ENCODE peak calls at places on chromosomes 12 and 14, in nine cellular contexts. One of them, this sample, is unnamed.

GRCh38 chr12:53182836-53183235 is 2.1 kb upstream of the CSAD start:
- DNase-seq in foreskin fibroblast: no peak
- DNase-seq in AML-193: peak
- DNase-seq in T-helper 9 cell: no peak
- DNase-seq in fibroblast of mammary gland: peak
- DNase-seq in body of pancreas: no peak
- DNase-seq in activated CD4-positive, alpha-beta T cell treated with anti-CD3 and anti-CD28 coated beads, Interleukin-2, amount 50 U/mL, for 48 hours: no peak
- DNase-seq in stromal cell of bone marrow: no peak
- DNase-seq in DMS 273 treated with DMSO at 0.1 percent for 48 hours: no peak
- DNase-seq in this sample: no peak

GRCh38 chr14:88841741-88842140 is 17.3 kb downstream of the TTC8 start:
- DNase-seq in body of pancreas: no peak
- DNase-seq in activated CD4-positive, alpha-beta T cell treated with anti-CD3 and anti-CD28 coated beads, Interleukin-2, amount 50 U/mL, for 48 hours: no peak
- DNase-seq in stromal cell of bone marrow: no peak
- DNase-seq in T-helper 9 cell: no peak
- DNase-seq in foreskin fibroblast: no peak
- DNase-seq in DMS 273 treated with DMSO at 0.1 percent for 48 hours: no peak
- DNase-seq in fibroblast of mammary gland: peak
- DNase-seq in AML-193: no peak
- DNase-seq in this sample: no peak

GRCh38 chr14:67575684-67576083 is 24.4 kb downstream of the PIGH start:
- DNase-seq in T-helper 9 cell: no peak
- DNase-seq in stromal cell of bone marrow: no peak
- DNase-seq in DMS 273 treated with DMSO at 0.1 percent for 48 hours: no peak
- DNase-seq in foreskin fibroblast: no peak
- DNase-seq in body of pancreas: no peak
- DNase-seq in AML-193: no peak
- DNase-seq in activated CD4-positive, alpha-beta T cell treated with anti-CD3 and anti-CD28 coated beads, Interleukin-2, amount 50 U/mL, for 48 hours: no peak
- DNase-seq in fibroblast of mammary gland: no peak
- DNase-seq in this sample: no peak

GRCh38 chr12:45583011-45583657 is 146.4 kb upstream of the ARID2 start:
- DNase-seq in DMS 273 treated with DMSO at 0.1 percent for 48 hours: no peak
- DNase-seq in body of pancreas: peak
- DNase-seq in AML-193: no peak
- DNase-seq in T-helper 9 cell: no peak
- DNase-seq in foreskin fibroblast: no peak
- DNase-seq in stromal cell of bone marrow: no peak
- DNase-seq in fibroblast of mammary gland: peak
- DNase-seq in activated CD4-positive, alpha-beta T cell treated with anti-CD3 and anti-CD28 coated beads, Interleukin-2, amount 50 U/mL, for 48 hours: no peak
- DNase-seq in this sample: no peak

GRCh38 chr14:47022721-47023120 is 371.1 kb upstream of the RPL10L start:
- DNase-seq in DMS 273 treated with DMSO at 0.1 percent for 48 hours: no peak
- DNase-seq in T-helper 9 cell: no peak
- DNase-seq in activated CD4-positive, alpha-beta T cell treated with anti-CD3 and anti-CD28 coated beads, Interleukin-2, amount 50 U/mL, for 48 hours: no peak
- DNase-seq in stromal cell of bone marrow: no peak
- DNase-seq in AML-193: no peak
- DNase-seq in foreskin fibroblast: no peak
- DNase-seq in body of pancreas: no peak
- DNase-seq in fibroblast of mammary gland: no peak
- DNase-seq in this sample: no peak

GRCh38 chr12:112148031-112148513 is 22.7 kb downstream of the TRAFD1 start:
- DNase-seq in stromal cell of bone marrow: no peak
- DNase-seq in body of pancreas: no peak
- DNase-seq in activated CD4-positive, alpha-beta T cell treated with anti-CD3 and anti-CD28 coated beads, Interleukin-2, amount 50 U/mL, for 48 hours: no peak
- DNase-seq in T-helper 9 cell: no peak
- DNase-seq in AML-193: no peak
- DNase-seq in fibroblast of mammary gland: peak
- DNase-seq in foreskin fibroblast: peak
- DNase-seq in DMS 273 treated with DMSO at 0.1 percent for 48 hours: no peak
- DNase-seq in this sample: no peak

GRCh38 chr14:101772770-101773169 is 11.3 kb downstream of the PPP2R5C start:
- DNase-seq in activated CD4-positive, alpha-beta T cell treated with anti-CD3 and anti-CD28 coated beads, Interleukin-2, amount 50 U/mL, for 48 hours: no peak
- DNase-seq in AML-193: no peak
- DNase-seq in fibroblast of mammary gland: no peak
- DNase-seq in T-helper 9 cell: no peak
- DNase-seq in stromal cell of bone marrow: no peak
- DNase-seq in DMS 273 treated with DMSO at 0.1 percent for 48 hours: no peak
- DNase-seq in foreskin fibroblast: no peak
- DNase-seq in body of pancreas: peak
- DNase-seq in this sample: no peak

GRCh38 chr12:47124451-47124850 is 44.7 kb upstream of the AMIGO2 start:
- DNase-seq in stromal cell of bone marrow: peak
- DNase-seq in foreskin fibroblast: peak
- DNase-seq in T-helper 9 cell: no peak
- DNase-seq in AML-193: no peak
- DNase-seq in DMS 273 treated with DMSO at 0.1 percent for 48 hours: no peak
- DNase-seq in body of pancreas: no peak
- DNase-seq in activated CD4-positive, alpha-beta T cell treated with anti-CD3 and anti-CD28 coated beads, Interleukin-2, amount 50 U/mL, for 48 hours: no peak
- DNase-seq in fibroblast of mammary gland: peak
- DNase-seq in this sample: no peak

GRCh38 chr12:62792526-62792925 is 142.4 kb downstream of the PPM1H start:
- DNase-seq in DMS 273 treated with DMSO at 0.1 percent for 48 hours: no peak
- DNase-seq in T-helper 9 cell: no peak
- DNase-seq in body of pancreas: no peak
- DNase-seq in fibroblast of mammary gland: no peak
- DNase-seq in AML-193: no peak
- DNase-seq in foreskin fibroblast: no peak
- DNase-seq in activated CD4-positive, alpha-beta T cell treated with anti-CD3 and anti-CD28 coated beads, Interleukin-2, amount 50 U/mL, for 48 hours: no peak
- DNase-seq in stromal cell of bone marrow: no peak
- DNase-seq in this sample: no peak

GRCh38 chr12:122834921-122835692 is at the start of gene HIP1R:
- DNase-seq in T-helper 9 cell: peak
- DNase-seq in body of pancreas: peak
- DNase-seq in fibroblast of mammary gland: no peak
- DNase-seq in DMS 273 treated with DMSO at 0.1 percent for 48 hours: no peak
- DNase-seq in activated CD4-positive, alpha-beta T cell treated with anti-CD3 and anti-CD28 coated beads, Interleukin-2, amount 50 U/mL, for 48 hours: peak
- DNase-seq in AML-193: no peak
- DNase-seq in foreskin fibroblast: no peak
- DNase-seq in stromal cell of bone marrow: no peak
- DNase-seq in this sample: no peak

GRCh38 chr12:537772-538171 is 78.0 kb downstream of the B4GALNT3 start:
- DNase-seq in AML-193: no peak
- DNase-seq in stromal cell of bone marrow: no peak
- DNase-seq in DMS 273 treated with DMSO at 0.1 percent for 48 hours: no peak
- DNase-seq in fibroblast of mammary gland: no peak
- DNase-seq in T-helper 9 cell: no peak
- DNase-seq in activated CD4-positive, alpha-beta T cell treated with anti-CD3 and anti-CD28 coated beads, Interleukin-2, amount 50 U/mL, for 48 hours: no peak
- DNase-seq in body of pancreas: peak
- DNase-seq in foreskin fibroblast: no peak
- DNase-seq in this sample: no peak

GRCh38 chr12:26238341-26239126 is 43.2 kb downstream of the SSPN start:
- DNase-seq in body of pancreas: no peak
- DNase-seq in activated CD4-positive, alpha-beta T cell treated with anti-CD3 and anti-CD28 coated beads, Interleukin-2, amount 50 U/mL, for 48 hours: no peak
- DNase-seq in AML-193: no peak
- DNase-seq in DMS 273 treated with DMSO at 0.1 percent for 48 hours: no peak
- DNase-seq in fibroblast of mammary gland: peak
- DNase-seq in foreskin fibroblast: no peak
- DNase-seq in T-helper 9 cell: no peak
- DNase-seq in stromal cell of bone marrow: no peak
- DNase-seq in this sample: no peak

GRCh38 chr12:122523280-122523679 is 3.5 kb downstream of the RSRC2 start:
- DNase-seq in body of pancreas: peak
- DNase-seq in fibroblast of mammary gland: peak
- DNase-seq in foreskin fibroblast: peak
- DNase-seq in activated CD4-positive, alpha-beta T cell treated with anti-CD3 and anti-CD28 coated beads, Interleukin-2, amount 50 U/mL, for 48 hours: no peak
- DNase-seq in stromal cell of bone marrow: no peak
- DNase-seq in AML-193: peak
- DNase-seq in DMS 273 treated with DMSO at 0.1 percent for 48 hours: no peak
- DNase-seq in T-helper 9 cell: no peak
- DNase-seq in this sample: no peak

GRCh38 chr14:61528591-61529021 is 166.7 kb upstream of the HIF1A start:
- DNase-seq in stromal cell of bone marrow: peak
- DNase-seq in fibroblast of mammary gland: peak
- DNase-seq in foreskin fibroblast: peak
- DNase-seq in T-helper 9 cell: no peak
- DNase-seq in AML-193: no peak
- DNase-seq in activated CD4-positive, alpha-beta T cell treated with anti-CD3 and anti-CD28 coated beads, Interleukin-2, amount 50 U/mL, for 48 hours: peak
- DNase-seq in body of pancreas: no peak
- DNase-seq in DMS 273 treated with DMSO at 0.1 percent for 48 hours: no peak
- DNase-seq in this sample: no peak

GRCh38 chr12:2803635-2804380 is 8.7 kb upstream of the ITFG2 start:
- DNase-seq in fibroblast of mammary gland: no peak
- DNase-seq in foreskin fibroblast: no peak
- DNase-seq in DMS 273 treated with DMSO at 0.1 percent for 48 hours: no peak
- DNase-seq in T-helper 9 cell: no peak
- DNase-seq in body of pancreas: no peak
- DNase-seq in AML-193: no peak
- DNase-seq in stromal cell of bone marrow: no peak
- DNase-seq in activated CD4-positive, alpha-beta T cell treated with anti-CD3 and anti-CD28 coated beads, Interleukin-2, amount 50 U/mL, for 48 hours: no peak
- DNase-seq in this sample: no peak

GRCh38 chr14:100063314-100063941 is 1.8 kb upstream of the EVL start:
- DNase-seq in T-helper 9 cell: no peak
- DNase-seq in activated CD4-positive, alpha-beta T cell treated with anti-CD3 and anti-CD28 coated beads, Interleukin-2, amount 50 U/mL, for 48 hours: peak
- DNase-seq in stromal cell of bone marrow: no peak
- DNase-seq in body of pancreas: no peak
- DNase-seq in DMS 273 treated with DMSO at 0.1 percent for 48 hours: no peak
- DNase-seq in foreskin fibroblast: no peak
- DNase-seq in fibroblast of mammary gland: no peak
- DNase-seq in AML-193: no peak
- DNase-seq in this sample: no peak

GRCh38 chr12:49455506-49455905 is 83.3 kb upstream of the KCNH3 start:
- DNase-seq in T-helper 9 cell: no peak
- DNase-seq in foreskin fibroblast: no peak
- DNase-seq in fibroblast of mammary gland: no peak
- DNase-seq in DMS 273 treated with DMSO at 0.1 percent for 48 hours: no peak
- DNase-seq in AML-193: no peak
- DNase-seq in activated CD4-positive, alpha-beta T cell treated with anti-CD3 and anti-CD28 coated beads, Interleukin-2, amount 50 U/mL, for 48 hours: no peak
- DNase-seq in body of pancreas: no peak
- DNase-seq in stromal cell of bone marrow: no peak
- DNase-seq in this sample: no peak

GRCh38 chr14:90341784-90342183 is 10.0 kb upstream of the NRDE2 start:
- DNase-seq in AML-193: no peak
- DNase-seq in body of pancreas: no peak
- DNase-seq in stromal cell of bone marrow: no peak
- DNase-seq in DMS 273 treated with DMSO at 0.1 percent for 48 hours: peak
- DNase-seq in T-helper 9 cell: no peak
- DNase-seq in foreskin fibroblast: no peak
- DNase-seq in fibroblast of mammary gland: no peak
- DNase-seq in activated CD4-positive, alpha-beta T cell treated with anti-CD3 and anti-CD28 coated beads, Interleukin-2, amount 50 U/mL, for 48 hours: no peak
- DNase-seq in this sample: no peak

GRCh38 chr14:59275668-59276067 is 87.2 kb downstream of the DAAM1 start:
- DNase-seq in fibroblast of mammary gland: peak
- DNase-seq in stromal cell of bone marrow: peak
- DNase-seq in T-helper 9 cell: no peak
- DNase-seq in AML-193: peak
- DNase-seq in activated CD4-positive, alpha-beta T cell treated with anti-CD3 and anti-CD28 coated beads, Interleukin-2, amount 50 U/mL, for 48 hours: no peak
- DNase-seq in DMS 273 treated with DMSO at 0.1 percent for 48 hours: no peak
- DNase-seq in foreskin fibroblast: peak
- DNase-seq in body of pancreas: no peak
- DNase-seq in this sample: no peak

GRCh38 chr14:77889971-77890442 is 90.1 kb downstream of the ADCK1 start:
- DNase-seq in stromal cell of bone marrow: peak
- DNase-seq in T-helper 9 cell: no peak
- DNase-seq in activated CD4-positive, alpha-beta T cell treated with anti-CD3 and anti-CD28 coated beads, Interleukin-2, amount 50 U/mL, for 48 hours: no peak
- DNase-seq in body of pancreas: no peak
- DNase-seq in DMS 273 treated with DMSO at 0.1 percent for 48 hours: no peak
- DNase-seq in AML-193: no peak
- DNase-seq in foreskin fibroblast: peak
- DNase-seq in fibroblast of mammary gland: peak
- DNase-seq in this sample: peak

GRCh38 chr12:91219511-91219910 is 36.9 kb upstream of the DCN start:
- DNase-seq in DMS 273 treated with DMSO at 0.1 percent for 48 hours: no peak
- DNase-seq in activated CD4-positive, alpha-beta T cell treated with anti-CD3 and anti-CD28 coated beads, Interleukin-2, amount 50 U/mL, for 48 hours: no peak
- DNase-seq in body of pancreas: no peak
- DNase-seq in T-helper 9 cell: no peak
- DNase-seq in fibroblast of mammary gland: peak
- DNase-seq in AML-193: no peak
- DNase-seq in foreskin fibroblast: peak
- DNase-seq in stromal cell of bone marrow: peak
- DNase-seq in this sample: no peak

GRCh38 chr14:22849212-22849819 is 12.9 kb downstream of the MMP14 start:
- DNase-seq in body of pancreas: peak
- DNase-seq in activated CD4-positive, alpha-beta T cell treated with anti-CD3 and anti-CD28 coated beads, Interleukin-2, amount 50 U/mL, for 48 hours: no peak
- DNase-seq in stromal cell of bone marrow: peak
- DNase-seq in T-helper 9 cell: no peak
- DNase-seq in foreskin fibroblast: peak
- DNase-seq in DMS 273 treated with DMSO at 0.1 percent for 48 hours: no peak
- DNase-seq in AML-193: no peak
- DNase-seq in fibroblast of mammary gland: peak
- DNase-seq in this sample: no peak

GRCh38 chr12:29241821-29242591 is 92.9 kb downstream of the FAR2 start:
- DNase-seq in AML-193: peak
- DNase-seq in stromal cell of bone marrow: peak
- DNase-seq in fibroblast of mammary gland: peak
- DNase-seq in activated CD4-positive, alpha-beta T cell treated with anti-CD3 and anti-CD28 coated beads, Interleukin-2, amount 50 U/mL, for 48 hours: peak
- DNase-seq in body of pancreas: no peak
- DNase-seq in T-helper 9 cell: no peak
- DNase-seq in foreskin fibroblast: peak
- DNase-seq in DMS 273 treated with DMSO at 0.1 percent for 48 hours: peak
- DNase-seq in this sample: no peak

GRCh38 chr12:78208106-78208505 is 377.4 kb downstream of the NAV3 start:
- DNase-seq in body of pancreas: no peak
- DNase-seq in fibroblast of mammary gland: peak
- DNase-seq in DMS 273 treated with DMSO at 0.1 percent for 48 hours: no peak
- DNase-seq in T-helper 9 cell: no peak
- DNase-seq in AML-193: no peak
- DNase-seq in foreskin fibroblast: peak
- DNase-seq in activated CD4-positive, alpha-beta T cell treated with anti-CD3 and anti-CD28 coated beads, Interleukin-2, amount 50 U/mL, for 48 hours: no peak
- DNase-seq in stromal cell of bone marrow: no peak
- DNase-seq in this sample: no peak

GRCh38 chr12:67484788-67485480 is 163.6 kb upstream of the DYRK2 start:
- DNase-seq in T-helper 9 cell: no peak
- DNase-seq in fibroblast of mammary gland: no peak
- DNase-seq in body of pancreas: no peak
- DNase-seq in activated CD4-positive, alpha-beta T cell treated with anti-CD3 and anti-CD28 coated beads, Interleukin-2, amount 50 U/mL, for 48 hours: peak
- DNase-seq in foreskin fibroblast: no peak
- DNase-seq in stromal cell of bone marrow: no peak
- DNase-seq in DMS 273 treated with DMSO at 0.1 percent for 48 hours: no peak
- DNase-seq in AML-193: no peak
- DNase-seq in this sample: no peak

GRCh38 chr14:89755816-89756215 is 198.7 kb downstream of the EFCAB11 start:
- DNase-seq in body of pancreas: peak
- DNase-seq in stromal cell of bone marrow: no peak
- DNase-seq in fibroblast of mammary gland: no peak
- DNase-seq in T-helper 9 cell: no peak
- DNase-seq in DMS 273 treated with DMSO at 0.1 percent for 48 hours: no peak
- DNase-seq in AML-193: no peak
- DNase-seq in foreskin fibroblast: no peak
- DNase-seq in activated CD4-positive, alpha-beta T cell treated with anti-CD3 and anti-CD28 coated beads, Interleukin-2, amount 50 U/mL, for 48 hours: no peak
- DNase-seq in this sample: no peak

GRCh38 chr14:89641495-89642162 is 224.6 kb upstream of the FOXN3 start:
- DNase-seq in DMS 273 treated with DMSO at 0.1 percent for 48 hours: no peak
- DNase-seq in activated CD4-positive, alpha-beta T cell treated with anti-CD3 and anti-CD28 coated beads, Interleukin-2, amount 50 U/mL, for 48 hours: no peak
- DNase-seq in body of pancreas: peak
- DNase-seq in T-helper 9 cell: no peak
- DNase-seq in stromal cell of bone marrow: no peak
- DNase-seq in fibroblast of mammary gland: no peak
- DNase-seq in foreskin fibroblast: no peak
- DNase-seq in AML-193: no peak
- DNase-seq in this sample: no peak

GRCh38 chr14:101876539-101876938 is 87.8 kb upstream of the DYNC1H1 start:
- DNase-seq in AML-193: peak
- DNase-seq in stromal cell of bone marrow: peak
- DNase-seq in body of pancreas: peak
- DNase-seq in fibroblast of mammary gland: peak
- DNase-seq in DMS 273 treated with DMSO at 0.1 percent for 48 hours: no peak
- DNase-seq in activated CD4-positive, alpha-beta T cell treated with anti-CD3 and anti-CD28 coated beads, Interleukin-2, amount 50 U/mL, for 48 hours: peak
- DNase-seq in T-helper 9 cell: peak
- DNase-seq in foreskin fibroblast: peak
- DNase-seq in this sample: no peak

GRCh38 chr12:116880817-116881324 is 370 bp downstream of the HRK start:
- DNase-seq in T-helper 9 cell: no peak
- DNase-seq in foreskin fibroblast: peak
- DNase-seq in DMS 273 treated with DMSO at 0.1 percent for 48 hours: no peak
- DNase-seq in body of pancreas: peak
- DNase-seq in activated CD4-positive, alpha-beta T cell treated with anti-CD3 and anti-CD28 coated beads, Interleukin-2, amount 50 U/mL, for 48 hours: peak
- DNase-seq in AML-193: no peak
- DNase-seq in fibroblast of mammary gland: peak
- DNase-seq in stromal cell of bone marrow: no peak
- DNase-seq in this sample: no peak

GRCh38 chr12:53058674-53059433 is 9.0 kb downstream of the TNS2 start:
- DNase-seq in AML-193: no peak
- DNase-seq in body of pancreas: no peak
- DNase-seq in DMS 273 treated with DMSO at 0.1 percent for 48 hours: no peak
- DNase-seq in activated CD4-positive, alpha-beta T cell treated with anti-CD3 and anti-CD28 coated beads, Interleukin-2, amount 50 U/mL, for 48 hours: no peak
- DNase-seq in foreskin fibroblast: no peak
- DNase-seq in T-helper 9 cell: no peak
- DNase-seq in stromal cell of bone marrow: no peak
- DNase-seq in fibroblast of mammary gland: no peak
- DNase-seq in this sample: no peak

GRCh38 chr14:50312734-50313054 is 570 bp downstream of the DMAC2L start:
- DNase-seq in activated CD4-positive, alpha-beta T cell treated with anti-CD3 and anti-CD28 coated beads, Interleukin-2, amount 50 U/mL, for 48 hours: no peak
- DNase-seq in T-helper 9 cell: no peak
- DNase-seq in AML-193: peak
- DNase-seq in fibroblast of mammary gland: peak
- DNase-seq in stromal cell of bone marrow: peak
- DNase-seq in body of pancreas: no peak
- DNase-seq in foreskin fibroblast: no peak
- DNase-seq in DMS 273 treated with DMSO at 0.1 percent for 48 hours: peak
- DNase-seq in this sample: no peak

This sample was measured in smooth muscle cell of the brain vasculature.